ENCODE peak calls at places on chromosomes 6 and 20, in eight cellular contexts. I, C, W, M, A, H, G and S are unnamed samples.

GRCh38 chr6:130029163-130029562 is 10.8 kb downstream of the L3MBTL3 start:
- DNase-seq in I (no peak), C (no peak), W (no peak), M (no peak), A (no peak), H (no peak), G (no peak), S (no peak)

GRCh38 chr20:43534016-43534415 is 24.8 kb upstream of the SGK2 start:
- DNase-seq in I (no peak), C (no peak), W (no peak), M (no peak), A (no peak), H (no peak), G (no peak), S (no peak)

GRCh38 chr20:2729251-2729713 is 36.7 kb downstream of the EBF4 start:
- DNase-seq in I (no peak), C (no peak), W (no peak), M (no peak), A (no peak), H (no peak), G (no peak), S (no peak)

GRCh38 chr20:39468703-39469102 is 506.6 kb downstream of the DHX35 start:
- DNase-seq in I (peak), C (no peak), W (no peak), M (no peak), A (no peak), H (no peak), G (no peak), S (no peak)

GRCh38 chr6:142210606-142211005 is 63.5 kb downstream of the VTA1 start:
- DNase-seq in I (no peak), C (no peak), W (peak), M (no peak), A (no peak), H (no peak), G (no peak), S (no peak)

GRCh38 chr20:15224199-15224598 is 886.8 kb upstream of the FLRT3 start:
- DNase-seq in I (no peak), C (no peak), W (no peak), M (no peak), A (no peak), H (no peak), G (no peak), S (no peak)

GRCh38 chr6:29631209-29631810 is 1.7 kb downstream of the GABBR1 start:
- DNase-seq in I (peak), C (no peak), W (peak), M (no peak), A (no peak), H (peak), G (no peak), S (no peak)

GRCh38 chr6:39251406-39251805 is 22.1 kb upstream of the KCNK5 start:
- DNase-seq in I (no peak), C (peak), W (no peak), M (no peak), A (no peak), H (no peak), G (no peak), S (peak)

GRCh38 chr6:90375681-90376439 is 79.2 kb upstream of the BACH2 start:
- DNase-seq in I (no peak), C (no peak), W (peak), M (no peak), A (no peak), H (no peak), G (no peak), S (peak)

GRCh38 chr6:29723666-29724588 is 693 bp downstream of the HLA-F start:
- DNase-seq in I (peak), C (no peak), W (peak), M (peak), A (peak), H (peak), G (no peak), S (no peak)

GRCh38 chr20:50294164-50295088 is 103.8 kb downstream of the CEBPB start:
- DNase-seq in I (no peak), C (no peak), W (peak), M (no peak), A (no peak), H (no peak), G (no peak), S (no peak)

GRCh38 chr6:25889877-25890853 is 16.1 kb upstream of the SLC17A3 start:
- DNase-seq in I (no peak), C (peak), W (peak), M (no peak), A (peak), H (peak), G (peak), S (peak)

GRCh38 chr6:166629628-166630027 is 2.6 kb upstream of the RPS6KA2 start:
- DNase-seq in I (no peak), C (no peak), W (peak), M (no peak), A (no peak), H (no peak), G (no peak), S (no peak)

GRCh38 chr6:138242987-138243592 is 24.8 kb upstream of the PBOV1 start:
- DNase-seq in I (no peak), C (peak), W (peak), M (no peak), A (peak), H (no peak), G (no peak), S (peak)

DNA sequence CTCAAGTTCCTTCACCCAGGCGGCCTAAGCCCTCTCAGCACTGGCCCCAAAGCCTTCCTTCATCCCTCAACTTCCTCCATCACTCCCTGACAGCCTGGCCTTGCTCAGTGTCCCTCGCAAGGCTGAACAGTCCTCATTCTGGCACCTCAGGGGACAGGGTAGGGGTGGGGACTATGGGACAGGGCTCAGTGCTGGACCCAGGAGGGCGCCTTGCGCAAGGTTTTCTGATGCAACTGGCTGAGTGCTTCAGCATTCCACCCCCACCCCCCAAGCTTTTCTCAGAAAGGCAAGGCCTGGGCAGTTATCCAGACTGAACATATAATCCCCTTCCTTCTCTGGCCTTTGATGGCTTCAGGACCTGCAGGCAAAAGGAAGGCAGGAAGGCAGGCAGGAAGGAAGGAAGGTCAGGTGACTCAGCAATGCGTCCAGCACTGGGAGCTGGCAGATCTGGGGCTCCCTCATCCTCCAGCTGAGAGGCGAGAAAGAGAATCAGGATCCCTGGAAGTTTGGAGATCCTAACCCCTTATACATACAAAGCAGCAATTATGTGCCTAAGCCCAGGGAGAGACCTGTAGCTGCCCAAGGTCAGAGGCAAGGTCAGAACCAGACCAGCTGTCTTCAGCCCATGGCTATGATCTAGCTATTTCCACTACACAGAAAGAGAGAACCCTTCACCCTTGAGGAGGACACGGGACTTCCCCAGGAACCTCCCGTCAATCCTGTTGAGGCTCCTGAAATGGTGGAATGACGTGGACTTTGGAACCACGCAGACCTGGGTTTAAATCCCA is 8.6 kb upstream of the TRIB3 start:
- DNase-seq in I (no peak), C (peak), W (peak), M (no peak), A (peak), H (no peak), G (no peak), S (no peak)
- TF ChIP-seq CTCF in I (no peak), C (no peak), W (no peak), M (no peak), A (no peak), H (no peak), G (no peak), S (no peak)

DNA sequence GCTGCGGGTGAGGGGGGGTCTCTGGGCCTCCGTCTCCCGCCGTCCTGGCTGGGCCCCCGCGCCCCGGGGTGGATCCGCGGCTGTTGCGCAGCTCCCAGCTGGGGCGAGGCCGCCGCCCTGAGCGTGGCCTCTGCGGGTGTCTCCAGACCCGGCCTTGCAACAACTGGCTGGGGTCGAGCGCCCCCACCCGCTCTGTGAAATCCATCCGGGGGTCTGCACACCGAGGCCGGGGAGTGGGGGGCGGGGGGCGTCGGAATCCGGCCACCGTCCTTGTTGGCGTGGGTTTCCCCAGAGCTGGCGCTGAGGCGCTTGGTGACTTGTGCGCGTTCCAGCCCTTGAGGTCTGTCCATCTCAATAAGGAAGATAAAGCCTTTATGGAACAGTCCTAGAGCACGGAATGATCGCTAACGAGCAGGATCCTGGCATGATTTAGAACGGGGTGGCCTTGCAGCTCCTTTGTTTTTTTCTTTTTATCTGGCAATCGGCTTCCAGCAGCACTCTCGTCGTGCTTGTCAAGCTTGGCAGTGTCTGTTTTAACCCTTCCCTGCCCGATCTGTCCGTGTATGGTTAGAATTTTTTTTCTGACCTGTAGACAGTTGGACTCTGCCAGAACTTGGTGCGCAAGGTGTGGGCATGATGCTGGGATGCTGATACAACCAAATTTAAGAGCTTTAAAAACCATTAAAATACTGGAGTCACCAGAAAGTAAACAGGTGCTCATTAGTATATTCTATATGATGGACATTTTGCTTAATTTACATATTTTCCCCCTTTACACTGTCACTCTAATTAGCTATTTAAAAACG is 675 bp downstream of the DSTN start:
- DNase-seq in I (peak), C (peak), W (no peak), M (peak), A (peak), H (peak), G (peak), S (peak)
- TF ChIP-seq CTCF in I (no peak), C (no peak), W (no peak), M (peak), A (no peak), H (no peak), G (no peak), S (no peak)

GRCh38 chr20:22453244-22454080 is 130.9 kb downstream of the FOXA2 start:
- DNase-seq in I (no peak), C (peak), W (no peak), M (no peak), A (peak), H (no peak), G (no peak), S (no peak)
- TF ChIP-seq CTCF in I (peak), C (peak), W (peak), M (no peak), A (peak), H (peak), G (peak), S (peak)

GRCh38 chr6:79671605-79672266 is 40.6 kb downstream of the SH3BGRL2 start:
- DNase-seq in I (no peak), C (peak), W (peak), M (no peak), A (peak), H (no peak), G (no peak), S (peak)

GRCh38 chr6:79670789-79671188 is 39.7 kb downstream of the SH3BGRL2 start:
- DNase-seq in I (no peak), C (no peak), W (no peak), M (no peak), A (peak), H (no peak), G (no peak), S (no peak)

GRCh38 chr6:79673947-79674346 is 42.8 kb downstream of the SH3BGRL2 start:
- DNase-seq in I (no peak), C (no peak), W (no peak), M (no peak), A (no peak), H (no peak), G (no peak), S (no peak)

GRCh38 chr6:79669766-79670165 is 38.6 kb downstream of the SH3BGRL2 start:
- DNase-seq in I (no peak), C (no peak), W (no peak), M (no peak), A (no peak), H (no peak), G (no peak), S (no peak)

DNA sequence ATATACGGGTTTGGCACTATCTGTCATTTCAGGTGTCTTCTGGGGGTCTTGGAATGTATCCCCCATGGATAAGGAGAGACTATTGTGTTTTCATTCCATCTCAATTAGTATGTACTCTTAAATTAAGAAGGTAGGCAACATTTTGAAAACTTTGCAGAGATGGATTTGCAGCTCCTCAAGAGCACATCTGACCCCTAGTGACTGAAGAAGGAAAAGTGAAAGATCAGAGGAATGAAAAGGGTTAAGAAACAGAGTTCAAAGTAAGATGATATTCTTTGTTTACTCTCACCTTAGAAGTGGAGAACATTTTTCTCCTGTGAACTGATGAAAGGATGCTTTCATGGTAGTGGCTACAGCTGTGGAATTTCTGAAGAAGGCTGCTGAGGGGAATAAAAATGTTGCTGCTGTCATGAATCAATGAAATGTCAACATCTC is 41.5 kb downstream of the SH3BGRL2 start:
- DNase-seq in I (no peak), C (peak), W (peak), M (peak), A (peak), H (no peak), G (no peak), S (peak)
- TF ChIP-seq CTCF in I (no peak), C (peak), W (peak), M (peak), A (peak), H (peak), G (peak), S (peak)